ENCODE peak calls at places on chromosomes 5 and 9, in six cellular contexts. One of them, this sample, is unnamed. For H3K4me1, the result is how much of the 10 kb centered on the place peaks cover.

GRCh38 chr5:154486427-154486866 is 8.4 kb upstream of the HAND1 start:
- DNase-seq in endodermal cell: peak
- DNase-seq in neuronal stem cell: no peak
- DNase-seq in fibroblast of lung: no peak
- DNase-seq in PC-3: no peak
- DNase-seq in K562: no peak
- DNase-seq in this sample: no peak

GRCh38 chr5:59810041-59810440 is 83.5 kb downstream of the PDE4D start:
- DNase-seq in endodermal cell: peak
- DNase-seq in neuronal stem cell: peak
- DNase-seq in fibroblast of lung: peak
- DNase-seq in PC-3: peak
- DNase-seq in K562: peak
- DNase-seq in this sample: peak

GRCh38 chr9:36967997-36968396 is 66.1 kb downstream of the PAX5 start:
- DNase-seq in endodermal cell: peak
- DNase-seq in neuronal stem cell: no peak
- DNase-seq in fibroblast of lung: no peak
- DNase-seq in PC-3: no peak
- DNase-seq in K562: no peak
- DNase-seq in this sample: no peak

GRCh38 chr9:96618209-96619108 is 1.2 kb downstream of the CDC14B start:
- DNase-seq in endodermal cell: peak
- DNase-seq in neuronal stem cell: no peak
- DNase-seq in fibroblast of lung: peak
- DNase-seq in PC-3: peak
- DNase-seq in K562: no peak
- DNase-seq in this sample: peak

GRCh38 chr9:127336086-127336485 is 60.9 kb upstream of the SLC2A8 start:
- DNase-seq in endodermal cell: no peak
- DNase-seq in neuronal stem cell: no peak
- DNase-seq in fibroblast of lung: peak
- DNase-seq in PC-3: peak
- DNase-seq in K562: no peak
- DNase-seq in this sample: peak

GRCh38 chr5:96117863-96118651 is 156.4 kb upstream of the ELL2 start:
- DNase-seq in endodermal cell: no peak
- DNase-seq in neuronal stem cell: no peak
- DNase-seq in fibroblast of lung: peak
- DNase-seq in PC-3: peak
- DNase-seq in K562: no peak
- DNase-seq in this sample: peak

GRCh38 chr5:95668216-95668615 is 14.6 kb downstream of the SPATA9 start:
- DNase-seq in endodermal cell: no peak
- DNase-seq in neuronal stem cell: no peak
- DNase-seq in fibroblast of lung: peak
- DNase-seq in PC-3: peak
- DNase-seq in K562: no peak
- DNase-seq in this sample: peak

GRCh38 chr5:40578501-40579451 is 100.9 kb upstream of the PTGER4 start:
- DNase-seq in endodermal cell: no peak
- DNase-seq in neuronal stem cell: no peak
- DNase-seq in fibroblast of lung: peak
- DNase-seq in PC-3: peak
- DNase-seq in K562: no peak
- DNase-seq in this sample: no peak

GRCh38 chr5:76785493-76785892 is 33.3 kb upstream of the F2RL1 start:
- DNase-seq in endodermal cell: no peak
- DNase-seq in neuronal stem cell: no peak
- DNase-seq in fibroblast of lung: peak
- DNase-seq in PC-3: peak
- DNase-seq in K562: no peak
- DNase-seq in this sample: peak

GRCh38 chr5:132372122-132372521 is 2.6 kb downstream of the SLC22A5 start:
- DNase-seq in endodermal cell: no peak
- DNase-seq in neuronal stem cell: no peak
- DNase-seq in fibroblast of lung: no peak
- DNase-seq in PC-3: no peak
- DNase-seq in K562: peak
- DNase-seq in this sample: no peak

GRCh38 chr5:65611524-65611923 is 12.6 kb downstream of the TRIM23 start:
- DNase-seq in endodermal cell: no peak
- DNase-seq in neuronal stem cell: no peak
- DNase-seq in fibroblast of lung: peak
- DNase-seq in PC-3: peak
- DNase-seq in K562: no peak
- DNase-seq in this sample: no peak

GRCh38 chr9:84296146-84296843 is 44.3 kb downstream of the SLC28A3 start:
- DNase-seq in endodermal cell: no peak
- DNase-seq in neuronal stem cell: no peak
- DNase-seq in fibroblast of lung: peak
- DNase-seq in PC-3: peak
- DNase-seq in K562: no peak
- DNase-seq in this sample: peak

GRCh38 chr5:137856201-137856600 is 11.5 kb upstream of the MYOT start:
- DNase-seq in endodermal cell: no peak
- DNase-seq in neuronal stem cell: no peak
- DNase-seq in fibroblast of lung: no peak
- DNase-seq in PC-3: no peak
- DNase-seq in K562: no peak
- DNase-seq in this sample: no peak

GRCh38 chr9:33445389-33445881 is 2.0 kb downstream of the AQP3 start:
- DNase-seq in endodermal cell: peak
- DNase-seq in neuronal stem cell: no peak
- DNase-seq in fibroblast of lung: no peak
- DNase-seq in PC-3: peak
- DNase-seq in K562: no peak
- DNase-seq in this sample: no peak

GRCh38 chr9:110835404-110835803 is 166.8 kb downstream of the MUSK start:
- DNase-seq in endodermal cell: no peak
- DNase-seq in neuronal stem cell: no peak
- DNase-seq in fibroblast of lung: peak
- DNase-seq in PC-3: peak
- DNase-seq in K562: no peak
- DNase-seq in this sample: peak

GRCh38 chr5:126921471-126922091 is 108.8 kb downstream of the MARCHF3 start:
- DNase-seq in endodermal cell: no peak
- DNase-seq in neuronal stem cell: no peak
- DNase-seq in fibroblast of lung: no peak
- DNase-seq in PC-3: no peak
- DNase-seq in K562: peak
- DNase-seq in this sample: no peak

GRCh38 chr5:77935516-77936364 is 159.6 kb upstream of the TBCA start:
- DNase-seq in endodermal cell: no peak
- DNase-seq in neuronal stem cell: no peak
- DNase-seq in fibroblast of lung: peak
- DNase-seq in PC-3: no peak
- DNase-seq in K562: no peak
- DNase-seq in this sample: no peak

GRCh38 chr9:129840024-129840423 is 4.8 kb downstream of the USP20 start:
- DNase-seq in endodermal cell: no peak
- DNase-seq in neuronal stem cell: no peak
- DNase-seq in fibroblast of lung: no peak
- DNase-seq in PC-3: no peak
- DNase-seq in K562: no peak
- DNase-seq in this sample: no peak

GRCh38 chr5:87368601-87369000 is 44.1 kb downstream of the CCNH start:
- DNase-seq in endodermal cell: no peak
- DNase-seq in neuronal stem cell: no peak
- DNase-seq in fibroblast of lung: no peak
- DNase-seq in PC-3: no peak
- DNase-seq in K562: no peak
- DNase-seq in this sample: no peak

GRCh38 chr9:35515766-35516165 is 25.9 kb downstream of the RUSC2 start:
- DNase-seq in endodermal cell: no peak
- DNase-seq in neuronal stem cell: no peak
- DNase-seq in fibroblast of lung: peak
- DNase-seq in PC-3: no peak
- DNase-seq in K562: no peak
- DNase-seq in this sample: no peak

GRCh38 chr5:148060881-148061280 is 2.9 kb upstream of the SPINK5 start:
- DNase-seq in endodermal cell: no peak
- DNase-seq in neuronal stem cell: no peak
- DNase-seq in fibroblast of lung: no peak
- DNase-seq in PC-3: no peak
- DNase-seq in K562: no peak
- DNase-seq in this sample: no peak

GRCh38 chr5:114839360-114839759 is 330.3 kb downstream of the TRIM36 start:
- DNase-seq in endodermal cell: peak
- DNase-seq in neuronal stem cell: no peak
- DNase-seq in fibroblast of lung: no peak
- DNase-seq in PC-3: no peak
- DNase-seq in K562: no peak
- DNase-seq in this sample: no peak

GRCh38 chr9:14616188-14616982 is 76.8 kb downstream of the ZDHHC21 start:
- DNase-seq in endodermal cell: no peak
- DNase-seq in neuronal stem cell: peak
- DNase-seq in fibroblast of lung: peak
- DNase-seq in PC-3: peak
- DNase-seq in K562: peak
- DNase-seq in this sample: peak

GRCh38 chr9:123349691-123350480 is 6.1 kb upstream of the CRB2 start:
- DNase-seq in endodermal cell: peak
- DNase-seq in neuronal stem cell: peak
- DNase-seq in fibroblast of lung: peak
- DNase-seq in PC-3: peak
- DNase-seq in K562: peak
- DNase-seq in this sample: peak

GRCh38 chr5:95530441-95530840 is 24.3 kb downstream of the SKIC3 start:
- DNase-seq in endodermal cell: no peak
- DNase-seq in neuronal stem cell: no peak
- DNase-seq in fibroblast of lung: peak
- DNase-seq in PC-3: peak
- DNase-seq in K562: no peak
- DNase-seq in this sample: peak

GRCh38 chr5:267716-268115 is 3.7 kb upstream of the PDCD6 start:
- DNase-seq in endodermal cell: no peak
- DNase-seq in neuronal stem cell: no peak
- DNase-seq in fibroblast of lung: no peak
- DNase-seq in PC-3: no peak
- DNase-seq in K562: no peak
- DNase-seq in this sample: no peak

GRCh38 chr5:270340-270739 is 1.1 kb upstream of the PDCD6 start:
- DNase-seq in endodermal cell: peak
- DNase-seq in neuronal stem cell: no peak
- DNase-seq in fibroblast of lung: no peak
- DNase-seq in PC-3: no peak
- DNase-seq in K562: no peak
- DNase-seq in this sample: no peak

DNA sequence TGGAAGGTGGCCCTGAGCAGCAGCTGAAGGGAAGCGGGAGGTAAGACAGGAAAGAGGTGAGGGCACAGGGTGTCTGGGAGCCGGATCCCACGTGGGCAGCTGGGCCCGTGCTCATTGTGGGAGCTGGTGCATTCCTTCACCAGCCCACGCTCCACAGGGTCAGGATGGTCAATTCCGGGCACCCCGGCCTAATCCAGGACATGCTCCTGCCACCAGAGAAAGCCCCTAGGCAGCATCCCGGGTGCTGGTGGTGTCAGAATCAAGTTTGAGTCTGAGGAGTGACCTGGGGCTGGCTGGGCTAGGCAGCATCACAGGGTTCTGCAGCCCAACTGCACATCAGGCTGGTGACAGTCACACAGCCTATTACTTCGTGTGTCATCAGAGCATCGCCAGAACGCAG is 7.1 kb upstream of the PDCD6 start:
- DNase-seq in endodermal cell: no peak
- DNase-seq in neuronal stem cell: no peak
- DNase-seq in fibroblast of lung: no peak
- DNase-seq in PC-3: no peak
- DNase-seq in K562: no peak
- DNase-seq in this sample: no peak
- H3K9ac ChIP-seq in endodermal cell: no peak
- H3K9ac ChIP-seq in neuronal stem cell: no peak
- H3K9ac ChIP-seq in fibroblast of lung: peak
- H3K9ac ChIP-seq in PC-3: peak
- H3K9ac ChIP-seq in K562: peak
- H3K9ac ChIP-seq in this sample: peak

GRCh38 chr9:93577045-93577939 is 908 bp downstream of the PHF2 start:
- DNase-seq in endodermal cell: peak
- DNase-seq in neuronal stem cell: peak
- DNase-seq in fibroblast of lung: no peak
- DNase-seq in PC-3: peak
- DNase-seq in K562: peak
- DNase-seq in this sample: peak
- H3K4me1 ChIP-seq in endodermal cell: under half
- H3K4me1 ChIP-seq in neuronal stem cell: under half
- H3K4me1 ChIP-seq in fibroblast of lung: under half
- H3K4me1 ChIP-seq in PC-3: under half
- H3K4me1 ChIP-seq in K562: under half
- H3K4me1 ChIP-seq in this sample: under half

GRCh38 chr5:177966009-177966838 is 29.8 kb downstream of the PROP1 start:
- DNase-seq in endodermal cell: peak
- DNase-seq in neuronal stem cell: no peak
- DNase-seq in fibroblast of lung: no peak
- DNase-seq in PC-3: no peak
- DNase-seq in K562: no peak
- DNase-seq in this sample: no peak

GRCh38 chr5:177967221-177967887 is 28.7 kb downstream of the PROP1 start:
- DNase-seq in endodermal cell: no peak
- DNase-seq in neuronal stem cell: no peak
- DNase-seq in fibroblast of lung: peak
- DNase-seq in PC-3: peak
- DNase-seq in K562: no peak
- DNase-seq in this sample: no peak

GRCh38 chr5:177966839-177967167 is 29.2 kb downstream of the PROP1 start:
- DNase-seq in endodermal cell: peak
- DNase-seq in neuronal stem cell: no peak
- DNase-seq in fibroblast of lung: no peak
- DNase-seq in PC-3: no peak
- DNase-seq in K562: no peak
- DNase-seq in this sample: no peak

GRCh38 chr5:177963966-177964365 is 32.1 kb downstream of the PROP1 start:
- DNase-seq in endodermal cell: peak
- DNase-seq in neuronal stem cell: no peak
- DNase-seq in fibroblast of lung: no peak
- DNase-seq in PC-3: no peak
- DNase-seq in K562: peak
- DNase-seq in this sample: no peak

DNA sequence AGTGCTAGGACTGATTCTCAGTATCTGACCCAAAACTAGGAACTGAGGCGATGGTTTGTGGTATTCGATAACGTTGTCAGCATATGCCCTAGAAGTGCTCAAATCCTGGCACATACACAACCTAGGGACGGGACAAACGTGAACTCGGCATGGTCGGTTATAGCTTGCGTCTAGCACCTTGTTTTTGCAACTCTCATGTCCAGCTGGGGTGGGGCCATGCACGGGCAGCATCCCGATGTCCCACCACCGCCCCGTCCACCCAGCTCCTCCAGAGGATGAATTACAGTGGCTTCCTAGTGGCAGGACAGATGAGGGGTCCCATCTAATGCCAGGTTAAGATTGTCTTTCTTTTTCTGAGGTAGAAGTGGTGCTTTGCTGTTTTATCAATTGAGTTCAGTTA is 31.6 kb downstream of the PROP1 start:
- DNase-seq in endodermal cell: peak
- DNase-seq in neuronal stem cell: no peak
- DNase-seq in fibroblast of lung: no peak
- DNase-seq in PC-3: no peak
- DNase-seq in K562: no peak
- DNase-seq in this sample: no peak
- H3K4me3 ChIP-seq in endodermal cell: no peak
- H3K4me3 ChIP-seq in neuronal stem cell: no peak
- H3K4me3 ChIP-seq in fibroblast of lung: no peak
- H3K4me3 ChIP-seq in PC-3: no peak
- H3K4me3 ChIP-seq in K562: no peak
- H3K4me3 ChIP-seq in this sample: no peak

GRCh38 chr5:136040746-136041415 is 12.1 kb downstream of the TGFBI start:
- DNase-seq in endodermal cell: no peak
- DNase-seq in neuronal stem cell: no peak
- DNase-seq in fibroblast of lung: no peak
- DNase-seq in PC-3: peak
- DNase-seq in K562: no peak
- DNase-seq in this sample: no peak
- H3K9ac ChIP-seq in endodermal cell: no peak
- H3K9ac ChIP-seq in neuronal stem cell: no peak
- H3K9ac ChIP-seq in fibroblast of lung: no peak
- H3K9ac ChIP-seq in PC-3: no peak
- H3K9ac ChIP-seq in K562: no peak
- H3K9ac ChIP-seq in this sample: no peak